ENCODE peak calls at places on chromosomes 4 and X, in five cellular contexts. I is GM19239, U is activated T-helper 1 cell treated with Interleukin-2 at 50 U/mL for 16 hours, X is HEK293T, Z is amygdala. H is an unnamed sample.

GRCh38 chr4:118988635-118988972 is 100.0 kb downstream of the SYNPO2 start:
- DNase-seq in I (no peak), U (no peak), X (no peak), Z (no peak), H (no peak)

GRCh38 chr4:34371676-34372075 is 1872.6 kb downstream of the ARAP2 start:
- DNase-seq in I (no peak), U (no peak), X (no peak), Z (no peak), H (no peak)

GRCh38 chrX:51728202-51728601 is 15.0 kb upstream of the GSPT2 start:
- DNase-seq in I (no peak), U (no peak), X (no peak), Z (no peak), H (no peak)

GRCh38 chr4:111781611-111782010 is 363.6 kb upstream of the FAM241A start:
- DNase-seq in I (no peak), U (no peak), X (no peak), Z (no peak), H (no peak)

GRCh38 chr4:52612341-52612740 is 46.8 kb downstream of the USP46 start:
- DNase-seq in I (no peak), U (no peak), X (no peak), Z (no peak), H (no peak)

GRCh38 chr4:23710298-23710697 is 179.5 kb downstream of the PPARGC1A start:
- DNase-seq in I (no peak), U (no peak), X (no peak), Z (no peak), H (no peak)

GRCh38 chr4:15809058-15809457 is 30.9 kb downstream of the CD38 start:
- DNase-seq in I (peak; percentile 40), U (no peak), X (no peak), Z (no peak), H (no peak)

GRCh38 chrX:73916931-73917657 is 354.1 kb downstream of the CHIC1 start:
- DNase-seq in I (no peak), U (no peak), X (peak; percentile 36), Z (no peak), H (no peak)

GRCh38 chr4:73392936-73393335 is 11.2 kb upstream of the ALB start:
- DNase-seq in I (no peak), U (no peak), X (no peak), Z (no peak), H (no peak)